ENCODE peak calls at places on chromosomes 16 and 17, in seven cellular contexts. O, Q, P, D, A, K and W are unnamed samples.

GRCh38 chr17:1621273-1621954 is 7.2 kb downstream of the SLC43A2 start:
- DNase-seq in O (peak), Q (no peak), P (no peak), D (no peak), A (no peak), K (no peak), W (no peak)

GRCh38 chr17:17126131-17127110 is 79.7 kb downstream of the PLD6 start:
- DNase-seq in O (no peak), Q (no peak), P (no peak), D (no peak), A (no peak), K (no peak), W (no peak)

GRCh38 chr17:83050651-83051422 is 28.6 kb upstream of the METRNL start:
- DNase-seq in O (no peak), Q (no peak), P (no peak), D (peak), A (peak), K (no peak), W (peak)

GRCh38 chr16:12178251-12178990 is 201.9 kb downstream of the SNX29 start:
- DNase-seq in O (no peak), Q (no peak), P (no peak), D (no peak), A (no peak), K (no peak), W (no peak)

GRCh38 chr17:67243284-67243683 is 1.7 kb downstream of the HELZ start:
- DNase-seq in O (no peak), Q (no peak), P (no peak), D (no peak), A (no peak), K (no peak), W (peak)

GRCh38 chr17:8103549-8103948 is 14.8 kb downstream of the ALOXE3 start:
- DNase-seq in O (no peak), Q (no peak), P (no peak), D (no peak), A (no peak), K (no peak), W (no peak)

GRCh38 chr17:7295230-7296180 is 1.1 kb upstream of the YBX2 start:
- DNase-seq in O (no peak), Q (no peak), P (no peak), D (peak), A (no peak), K (no peak), W (no peak)

GRCh38 chr17:17090642-17091103 is 48.4 kb downstream of the MPRIP start:
- DNase-seq in O (no peak), Q (no peak), P (no peak), D (no peak), A (no peak), K (no peak), W (no peak)

GRCh38 chr16:49557070-49557446 is 183.5 kb downstream of the C16orf78 start:
- DNase-seq in O (peak), Q (no peak), P (no peak), D (no peak), A (peak), K (no peak), W (no peak)

GRCh38 chr16:80299416-80299815 is 241.4 kb upstream of the DYNLRB2 start:
- DNase-seq in O (peak), Q (no peak), P (no peak), D (no peak), A (no peak), K (no peak), W (no peak)

GRCh38 chr16:11333696-11334095 is 11.6 kb upstream of the RMI2 start:
- DNase-seq in O (no peak), Q (no peak), P (no peak), D (no peak), A (no peak), K (no peak), W (peak)

GRCh38 chr17:72305964-72306551 is 185.2 kb downstream of the SOX9 start:
- DNase-seq in O (no peak), Q (no peak), P (no peak), D (no peak), A (no peak), K (no peak), W (no peak)

GRCh38 chr16:1871974-1872635 is at the start of gene MEIOB:
- DNase-seq in O (no peak), Q (no peak), P (no peak), D (peak), A (peak), K (peak), W (peak)

GRCh38 chr17:41010421-41010820 is 1.5 kb upstream of the KRTAP3-1 start:
- DNase-seq in O (no peak), Q (no peak), P (no peak), D (no peak), A (no peak), K (no peak), W (no peak)

GRCh38 chr17:17781591-17782424 is 55.0 kb downstream of the SREBF1 start:
- DNase-seq in O (no peak), Q (no peak), P (no peak), D (peak), A (peak), K (no peak), W (peak)

GRCh38 chr16:15635926-15636325 is 7.0 kb downstream of the MARF1 start:
- DNase-seq in O (no peak), Q (no peak), P (no peak), D (no peak), A (no peak), K (no peak), W (no peak)

GRCh38 chr17:10799407-10799806 is 4.5 kb downstream of the TMEM238L start:
- DNase-seq in O (no peak), Q (no peak), P (no peak), D (no peak), A (no peak), K (no peak), W (no peak)

GRCh38 chr16:24925163-24925562 is 79.4 kb downstream of the SLC5A11 start:
- DNase-seq in O (peak), Q (no peak), P (no peak), D (no peak), A (no peak), K (no peak), W (no peak)

GRCh38 chr16:30609002-30609927 is 924 bp downstream of the ZNF689 start:
- DNase-seq in O (no peak), Q (no peak), P (no peak), D (peak), A (peak), K (peak), W (peak)

GRCh38 chr17:40027614-40028012 is 12.4 kb downstream of the CSF3 start:
- DNase-seq in O (no peak), Q (no peak), P (no peak), D (peak), A (no peak), K (no peak), W (no peak)

GRCh38 chr16:57245472-57246113 is 534 bp downstream of the ARL2BP start:
- DNase-seq in O (no peak), Q (no peak), P (peak), D (peak), A (no peak), K (no peak), W (peak)

GRCh38 chr16:87702325-87702811 is 63.4 kb downstream of the KLHDC4 start:
- DNase-seq in O (peak), Q (peak), P (no peak), D (peak), A (peak), K (peak), W (no peak)

GRCh38 chr16:3889059-3889458 is 8.5 kb upstream of the CREBBP start:
- DNase-seq in O (no peak), Q (no peak), P (no peak), D (no peak), A (no peak), K (no peak), W (no peak)

GRCh38 chr16:76450890-76451289 is 173.7 kb downstream of the CNTNAP4 start:
- DNase-seq in O (no peak), Q (no peak), P (no peak), D (no peak), A (no peak), K (no peak), W (no peak)

GRCh38 chr16:47028767-47029377 is 55.4 kb upstream of the DNAJA2 start:
- DNase-seq in O (no peak), Q (no peak), P (no peak), D (no peak), A (no peak), K (no peak), W (no peak)

GRCh38 chr16:72872966-72873365 is 175.0 kb downstream of the ZFHX3 start:
- DNase-seq in O (no peak), Q (no peak), P (no peak), D (no peak), A (no peak), K (no peak), W (no peak)

GRCh38 chr17:1511756-1512321 is 4.6 kb downstream of the INPP5K start:
- DNase-seq in O (no peak), Q (no peak), P (no peak), D (no peak), A (no peak), K (peak), W (no peak)

GRCh38 chr16:21652451-21652850 is at the start of gene IGSF6:
- DNase-seq in O (no peak), Q (no peak), P (no peak), D (no peak), A (no peak), K (no peak), W (no peak)

GRCh38 chr17:19943599-19943998 is 34.0 kb downstream of the AKAP10 start:
- DNase-seq in O (no peak), Q (no peak), P (no peak), D (no peak), A (no peak), K (no peak), W (peak)

GRCh38 chr16:68434654-68435210 is 13.6 kb downstream of the SMPD3 start:
- DNase-seq in O (no peak), Q (no peak), P (no peak), D (no peak), A (no peak), K (no peak), W (peak)

DNA sequence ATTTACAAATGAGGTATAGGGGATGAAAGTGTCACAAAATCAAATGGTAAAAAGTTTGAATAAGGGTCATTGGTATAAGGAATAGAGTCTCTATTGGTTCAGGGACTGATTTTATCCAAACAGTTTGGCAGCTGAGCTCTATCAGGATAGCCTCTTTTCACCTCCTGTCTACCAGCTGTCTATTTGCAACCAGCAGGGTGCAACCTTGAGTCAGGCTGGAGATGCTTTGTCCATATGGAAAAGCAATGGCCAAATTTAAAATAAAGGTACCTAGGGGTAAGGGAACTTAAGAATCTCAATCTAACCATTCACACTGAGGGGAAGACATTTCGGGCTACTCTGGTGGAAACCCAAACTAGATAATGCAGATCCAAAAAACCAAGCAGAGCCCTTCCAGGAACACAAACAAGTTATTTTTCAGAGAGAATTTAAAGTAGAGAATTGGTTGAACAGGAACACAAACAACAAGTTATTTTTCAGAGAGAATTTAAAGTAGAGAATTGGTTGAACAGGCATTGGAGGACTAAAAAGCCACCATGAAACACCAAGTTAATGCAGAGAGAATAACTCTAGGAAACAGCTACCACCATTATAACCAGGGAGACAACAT is 12.6 kb upstream of the CA10 start:
- DNase-seq in O (peak), Q (no peak), P (no peak), D (peak), A (no peak), K (no peak), W (peak)
- TF ChIP-seq JUND in O (no peak), Q (no peak), P (no peak), D (no peak), A (no peak), K (no peak), W (no peak)

DNA sequence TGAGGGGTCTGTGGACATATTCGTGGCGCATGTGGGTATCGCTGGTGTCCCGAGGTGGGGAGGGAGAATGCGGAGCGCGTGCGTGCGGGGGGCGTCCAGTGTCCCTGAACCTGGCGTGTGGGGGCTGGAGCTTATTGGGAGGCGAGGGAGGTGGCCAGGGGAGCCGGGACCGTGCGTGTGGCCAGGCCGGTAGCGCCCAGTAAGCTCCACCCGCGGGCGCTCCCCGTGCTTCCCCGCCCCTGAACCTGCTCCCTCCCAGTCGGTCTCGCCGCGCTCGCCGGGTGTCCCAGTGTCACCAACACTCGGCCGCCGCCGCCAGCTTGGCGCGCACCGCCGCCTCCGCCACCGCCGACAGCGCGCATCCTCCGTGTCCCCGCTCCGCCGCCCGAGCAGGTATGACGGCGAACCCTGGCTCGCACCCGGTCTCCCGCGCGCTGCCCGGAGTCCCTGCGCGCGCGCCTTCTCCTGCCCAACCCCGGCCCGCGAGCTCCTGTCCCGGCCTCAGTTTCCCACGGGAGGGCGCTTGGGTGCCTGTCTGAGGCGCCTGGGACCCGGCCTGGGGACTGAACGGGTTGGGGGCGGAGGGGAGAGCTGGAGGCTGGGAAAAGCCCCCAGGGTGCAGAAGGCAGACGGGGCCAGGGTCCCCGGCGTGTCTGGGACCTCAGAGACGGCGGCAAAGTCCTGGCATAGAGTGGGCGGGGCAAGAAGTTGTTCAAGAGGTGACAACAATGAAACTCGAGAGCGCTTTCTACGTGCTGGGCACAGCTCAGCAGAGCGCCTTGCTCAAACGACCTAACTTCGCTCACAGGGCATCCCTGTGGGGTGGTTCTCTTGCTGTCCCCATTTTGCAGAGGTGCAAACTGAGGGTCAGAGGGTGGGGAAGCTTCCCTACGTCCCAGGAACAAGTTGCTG is at the start of gene SCNN1B:
- DNase-seq in O (no peak), Q (no peak), P (no peak), D (peak), A (peak), K (no peak), W (peak)
- TF ChIP-seq JUND in O (no peak), Q (no peak), P (no peak), D (no peak), A (no peak), K (no peak), W (no peak)

DNA sequence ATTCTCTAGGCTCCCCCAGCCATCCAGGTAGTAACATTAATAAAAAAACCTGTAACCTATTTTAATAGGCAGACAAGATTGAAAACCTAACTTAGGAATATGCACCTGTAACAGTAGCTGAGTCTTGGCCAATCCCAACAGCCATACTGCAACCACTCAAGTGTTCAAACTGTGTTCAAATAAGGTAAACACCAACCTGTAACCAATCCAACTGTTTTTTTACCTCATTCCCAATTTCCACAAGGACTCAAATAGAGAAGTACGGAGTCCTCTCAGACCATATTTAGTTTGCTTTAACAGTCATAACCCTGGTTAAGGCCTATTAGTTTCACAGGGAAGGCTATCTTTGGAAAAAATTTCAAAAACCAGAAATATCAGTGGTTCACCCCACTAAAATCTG is 40.4 kb upstream of the NOS2 start:
- DNase-seq in O (no peak), Q (no peak), P (no peak), D (no peak), A (no peak), K (no peak), W (peak)
- TF ChIP-seq JUND in O (no peak), Q (no peak), P (no peak), D (no peak), A (no peak), K (no peak), W (no peak)

GRCh38 chr17:64423881-64424280 is 25.0 kb upstream of the MILR1 start:
- DNase-seq in O (no peak), Q (no peak), P (no peak), D (no peak), A (no peak), K (no peak), W (no peak)
- TF ChIP-seq JUND in O (no peak), Q (no peak), P (peak), D (no peak), A (no peak), K (no peak), W (no peak)

DNA sequence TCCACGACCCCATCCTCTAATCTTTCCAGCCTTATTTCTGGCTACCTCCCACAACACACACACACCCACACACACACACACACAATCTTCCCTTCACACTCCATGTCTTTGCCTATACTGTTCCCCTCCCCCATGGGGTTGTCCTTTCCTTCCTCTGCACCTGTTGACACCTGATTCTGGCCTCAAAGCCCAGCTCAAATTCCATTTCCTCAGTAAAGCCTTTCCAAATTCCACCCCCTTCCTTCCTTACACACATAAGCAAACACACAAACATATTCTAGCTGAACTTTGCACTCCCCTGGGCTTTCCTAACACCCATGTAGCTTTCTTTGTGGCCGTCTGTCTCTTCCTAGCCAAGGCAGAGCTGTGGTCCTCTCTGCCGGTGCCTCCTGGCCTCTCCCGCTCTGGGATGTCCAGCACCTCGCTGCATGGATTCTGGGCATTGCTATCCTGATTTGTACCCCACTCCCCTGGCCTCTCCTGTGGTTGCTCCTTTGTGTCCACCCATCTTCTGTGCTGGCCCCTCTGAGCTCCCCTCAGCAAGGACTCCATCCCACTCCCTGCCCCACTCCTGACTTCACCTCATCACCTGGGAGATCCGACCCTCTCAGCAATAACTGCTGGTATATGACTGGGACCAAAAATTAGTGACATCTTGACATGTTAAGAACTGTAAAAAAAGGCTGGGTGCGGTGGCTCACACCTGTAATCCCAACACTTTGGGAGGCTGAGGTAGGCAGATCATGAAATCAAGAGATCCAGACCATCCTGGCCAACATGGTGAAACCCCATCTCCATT is 8.4 kb upstream of the SRCIN1 start:
- DNase-seq in O (peak), Q (no peak), P (no peak), D (no peak), A (no peak), K (no peak), W (peak)
- TF ChIP-seq JUND in O (peak), Q (no peak), P (no peak), D (no peak), A (no peak), K (no peak), W (no peak)

DNA sequence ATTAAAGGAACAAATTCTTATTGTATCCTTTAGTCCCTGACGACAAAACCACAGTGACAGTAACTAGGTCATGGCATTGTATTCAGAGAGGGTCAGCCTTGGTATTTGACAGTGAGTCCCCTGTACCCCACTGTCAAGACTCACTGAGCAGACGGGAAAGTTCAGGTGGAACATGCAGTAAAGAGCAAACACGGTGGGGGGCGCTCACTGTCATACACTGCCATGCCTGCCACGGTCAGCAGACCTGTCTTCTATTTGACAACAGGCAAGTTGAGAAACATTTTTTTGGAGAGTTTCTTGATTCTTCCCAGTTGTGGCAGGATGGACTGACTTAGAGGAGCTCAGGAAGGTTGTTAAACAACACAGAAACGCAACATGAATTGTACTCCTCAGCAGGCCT is 681.6 kb downstream of the KCNJ18 start:
- DNase-seq in O (no peak), Q (no peak), P (no peak), D (no peak), A (no peak), K (no peak), W (no peak)
- TF ChIP-seq JUND in O (no peak), Q (no peak), P (no peak), D (no peak), A (no peak), K (no peak), W (no peak)

GRCh38 chr16:28311413-28311812 is 19.1 kb downstream of the SBK1 start:
- DNase-seq in O (no peak), Q (no peak), P (no peak), D (no peak), A (no peak), K (no peak), W (no peak)

GRCh38 chr16:28313587-28313986 is 21.3 kb downstream of the SBK1 start:
- DNase-seq in O (no peak), Q (no peak), P (no peak), D (no peak), A (no peak), K (no peak), W (no peak)

GRCh38 chr16:28310796-28311195 is 18.5 kb downstream of the SBK1 start:
- DNase-seq in O (no peak), Q (no peak), P (no peak), D (no peak), A (no peak), K (peak), W (no peak)

GRCh38 chr16:28312327-28312726 is 20.0 kb downstream of the SBK1 start:
- DNase-seq in O (no peak), Q (no peak), P (no peak), D (no peak), A (no peak), K (no peak), W (no peak)

GRCh38 chr16:28311913-28312312 is 19.6 kb downstream of the SBK1 start:
- DNase-seq in O (no peak), Q (no peak), P (no peak), D (no peak), A (no peak), K (no peak), W (no peak)
- TF ChIP-seq JUND in O (no peak), Q (no peak), P (no peak), D (no peak), A (no peak), K (no peak), W (no peak)